ENCODE peak calls at places on chromosomes 6 and 20, in ten cellular contexts. F, D, W, C, L, X, N, G, S and K are unnamed samples.

GRCh38 chr6:37705239-37706051 is 7.8 kb upstream of the MDGA1 start:
- DNase-seq in F (peak; percentile 77), D (peak; percentile 86), W (peak; percentile 73), C (peak; percentile 90), L (peak; percentile 65), X (peak; percentile 88), N (peak; percentile 70), G (peak; percentile 60), S (peak; percentile 96), K (no peak)

GRCh38 chr6:47854996-47855395 is 73.2 kb downstream of the OPN5 start:
- DNase-seq in F (no peak), D (no peak), W (no peak), C (no peak), L (no peak), X (no peak), N (no peak), G (no peak), S (no peak), K (no peak)

GRCh38 chr6:135181333-135182119 is 418 bp downstream of the MYB start:
- DNase-seq in F (no peak), D (peak; percentile 57), W (no peak), C (peak; percentile 8), L (no peak), X (no peak), N (no peak), G (no peak), S (no peak), K (no peak)

GRCh38 chr6:144434308-144434990 is 149.3 kb downstream of the UTRN start:
- DNase-seq in F (no peak), D (no peak), W (peak; percentile 88), C (no peak), L (no peak), X (peak; percentile 87), N (peak; percentile 88), G (no peak), S (no peak), K (peak; percentile 32)

GRCh38 chr6:135146160-135146920 is 34.8 kb upstream of the MYB start:
- DNase-seq in F (no peak), D (no peak), W (peak; percentile 80), C (no peak), L (no peak), X (peak; percentile 6), N (peak; percentile 38), G (no peak), S (no peak), K (no peak)

GRCh38 chr20:31678389-31679356 is 41.0 kb downstream of the COX4I2 start:
- DNase-seq in F (no peak), D (no peak), W (no peak), C (peak; percentile 32), L (no peak), X (peak; percentile 61), N (no peak), G (no peak), S (peak; percentile 55), K (no peak)

GRCh38 chr20:32886652-32887051 is 27.9 kb downstream of the EFCAB8 start:
- DNase-seq in F (no peak), D (no peak), W (no peak), C (no peak), L (no peak), X (no peak), N (no peak), G (no peak), S (peak; percentile 61), K (no peak)

GRCh38 chr20:44407402-44408184 is 52.1 kb downstream of the HNF4A start:
- DNase-seq in F (no peak), D (peak; percentile 32), W (peak; percentile 14), C (peak; percentile 92), L (no peak), X (peak; percentile 37), N (no peak), G (peak; percentile 9), S (no peak), K (peak; percentile 49)

DNA sequence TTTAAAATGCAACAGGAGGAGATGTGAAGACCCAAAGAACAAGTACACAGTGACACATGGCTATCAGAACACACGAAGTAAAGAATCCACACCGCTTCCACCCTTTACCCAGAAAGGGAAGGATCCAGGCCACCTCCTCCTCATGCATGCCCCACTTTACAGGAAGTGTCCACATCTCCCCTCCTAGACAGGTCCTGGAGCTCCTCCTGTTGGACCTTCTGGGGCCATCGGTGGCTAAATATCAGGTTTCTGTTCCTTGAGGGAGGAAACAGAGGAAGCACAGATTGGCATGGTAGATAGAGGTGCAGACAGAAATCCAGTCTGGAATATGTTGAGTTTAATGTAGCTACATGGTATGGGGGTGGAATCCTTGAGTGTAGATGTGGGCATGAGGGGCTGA is 10.9 kb downstream of the NINL start:
- DNase-seq in F (no peak), D (no peak), W (peak; percentile 52), C (no peak), L (no peak), X (peak; percentile 66), N (peak; percentile 50), G (no peak), S (no peak), K (no peak)
- TF ChIP-seq CTCF in F (no peak), D (no peak), W (peak; percentile 51), C (peak; percentile 28), L (no peak), X (peak; percentile 32), N (peak; percentile 34), G (no peak), S (peak; percentile 65), K (peak; percentile 22)

DNA sequence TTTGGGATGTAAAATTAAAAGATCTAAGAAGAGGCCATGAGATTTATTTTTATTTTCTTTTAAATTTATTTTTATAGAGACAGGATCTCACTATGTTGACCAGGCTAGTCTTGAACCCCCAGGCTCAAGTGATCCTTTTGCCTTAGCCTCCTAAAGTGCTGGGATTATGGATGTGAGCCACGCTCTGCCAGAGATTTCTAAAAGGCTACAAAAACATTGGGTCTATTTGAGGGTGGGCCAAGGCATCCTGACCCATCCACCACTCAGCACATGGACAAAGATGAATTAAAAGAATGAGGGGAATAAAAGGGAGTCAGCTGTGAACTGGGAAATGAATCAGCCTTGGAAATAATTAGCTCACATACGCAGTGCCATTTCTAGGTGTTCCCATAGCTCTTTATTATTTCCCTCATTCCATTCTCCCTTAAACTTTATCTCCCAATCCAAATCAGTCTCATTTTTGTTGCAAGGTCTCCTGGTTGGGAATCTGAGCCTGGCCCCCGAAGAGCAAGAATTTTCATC is 67.1 kb downstream of the MKKS start:
- DNase-seq in F (no peak), D (no peak), W (no peak), C (no peak), L (no peak), X (no peak), N (no peak), G (no peak), S (no peak), K (no peak)
- H3K4me3 ChIP-seq in F (no peak overlapping the region), D (no peak overlapping the region), W (no peak overlapping the region), C (no peak overlapping the region), L (no peak overlapping the region), X (no peak overlapping the region), N (no peak overlapping the region), G (no peak overlapping the region), S (no peak overlapping the region), K (no peak overlapping the region)

DNA sequence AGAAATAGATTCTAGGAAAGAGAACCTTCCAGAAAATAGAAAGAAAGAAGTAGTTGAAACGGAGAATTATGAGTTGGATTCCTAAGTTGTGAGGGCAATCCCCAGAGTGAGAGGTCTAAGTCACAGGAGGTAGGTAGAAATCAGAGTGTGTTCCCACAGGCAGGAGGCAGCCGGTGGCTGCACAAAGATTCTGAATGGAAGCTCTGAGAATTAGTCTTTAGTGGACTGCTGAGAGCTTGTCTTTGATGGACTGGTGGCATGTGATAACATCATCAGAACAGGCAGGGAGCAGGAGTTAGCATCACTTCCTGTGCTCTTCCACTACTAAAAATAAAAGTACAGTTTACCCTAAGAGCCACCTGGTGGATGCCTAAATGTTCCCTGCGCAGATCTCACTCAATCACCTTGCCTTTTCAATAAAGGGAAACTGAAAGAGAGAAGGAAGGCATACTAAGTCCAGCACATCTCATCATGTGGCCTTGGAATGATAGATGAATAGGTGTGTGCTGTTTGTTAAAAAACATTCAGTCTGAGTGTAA is 294.6 kb upstream of the POU3F2 start:
- DNase-seq in F (no peak), D (no peak), W (no peak), C (no peak), L (no peak), X (no peak), N (no peak), G (no peak), S (no peak), K (no peak)
- TF ChIP-seq CTCF in F (no peak), D (no peak), W (no peak), C (no peak), L (no peak), X (no peak), N (no peak), G (no peak), S (peak; percentile 55), K (no peak)

DNA sequence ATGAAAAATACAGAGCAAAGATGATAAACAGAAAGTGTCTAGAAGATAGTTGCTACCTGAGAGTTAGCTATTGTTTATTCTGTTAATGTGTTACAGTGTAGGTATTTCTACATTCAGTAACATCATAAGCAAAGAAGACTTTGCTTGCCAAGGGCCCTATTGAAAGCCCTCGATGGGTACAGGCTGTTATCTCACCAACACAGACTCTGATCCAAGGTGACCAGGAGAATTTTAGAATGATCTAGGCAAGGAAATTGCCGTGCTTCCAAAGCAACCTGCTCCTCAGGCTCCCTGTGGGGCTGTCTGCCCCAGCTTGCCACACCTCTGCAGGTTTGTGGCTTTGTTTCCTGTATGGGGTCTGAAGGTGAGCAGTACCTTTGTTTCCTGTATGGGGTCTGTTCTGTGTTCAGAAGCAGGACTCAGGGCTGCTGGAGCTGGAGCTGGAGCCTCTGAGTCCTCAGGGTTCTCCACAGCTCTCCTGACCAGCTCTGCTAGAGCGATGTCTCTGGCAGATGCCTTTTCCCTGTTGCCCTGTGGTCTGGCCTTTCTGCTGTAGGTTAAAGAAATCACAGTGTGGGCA is 32.5 kb downstream of the PHACTR3 start:
- DNase-seq in F (no peak), D (no peak), W (no peak), C (no peak), L (no peak), X (no peak), N (no peak), G (no peak), S (no peak), K (no peak)
- H3K4me3 ChIP-seq in F (no peak overlapping the region), D (no peak overlapping the region), W (no peak overlapping the region), C (no peak overlapping the region), L (no peak overlapping the region), X (no peak overlapping the region), N (no peak overlapping the region), G (no peak overlapping the region), S (no peak overlapping the region), K (no peak overlapping the region)

GRCh38 chr6:27611451-27611850 is 138.5 kb upstream of the ZNF184 start:
- DNase-seq in F (no peak), D (no peak), W (no peak), C (no peak), L (no peak), X (no peak), N (no peak), G (no peak), S (no peak), K (no peak)

GRCh38 chr6:27604986-27605385 is 132.1 kb upstream of the ZNF184 start:
- DNase-seq in F (no peak), D (no peak), W (no peak), C (peak; percentile 14), L (no peak), X (no peak), N (no peak), G (no peak), S (peak; percentile 61), K (no peak)

GRCh38 chr6:27605401-27606342 is 132.8 kb upstream of the ZNF184 start:
- DNase-seq in F (no peak), D (no peak), W (peak; percentile 59), C (peak; percentile 86), L (no peak), X (peak; percentile 72), N (peak; percentile 67), G (no peak), S (peak; percentile 97), K (peak; percentile 45)

GRCh38 chr6:27608916-27609883 is 136.3 kb upstream of the ZNF184 start:
- DNase-seq in F (no peak), D (no peak), W (peak; percentile 60), C (peak; percentile 79), L (no peak), X (peak; percentile 81), N (peak; percentile 66), G (no peak), S (peak; percentile 82), K (no peak)
- TF ChIP-seq CTCF in F (peak; percentile 48), D (peak; percentile 40), W (peak; percentile 52), C (peak; percentile 75), L (peak; percentile 43), X (peak; percentile 87), N (peak; percentile 77), G (peak; percentile 38), S (peak; percentile 89), K (peak; percentile 87)